ENCODE peak calls at places on chromosomes 13 and 19, in five cellular contexts. J is thyroid gland, E is ovary, G is esophagus squamous epithelium, W is K562. Y is an unnamed sample. For H3K4me1, the result is how much of the 10 kb centered on the place peaks cover.

GRCh38 chr13:40087021-40088002 is 431.9 kb downstream of the COG6 start:
- DNase-seq in G (no peak), E (no peak), W (no peak), J (peak), Y (no peak)

GRCh38 chr13:37870895-37871550 is 1.5 kb upstream of the TRPC4 start:
- DNase-seq in E (no peak), G (no peak), W (no peak), J (no peak), Y (no peak)

GRCh38 chr13:99124695-99125334 is 75.8 kb upstream of the UBAC2 start:
- DNase-seq in E (no peak), W (no peak), G (no peak), J (no peak), Y (no peak)

GRCh38 chr19:50728084-50728737 is 5.0 kb downstream of the CLEC11A start:
- DNase-seq in J (peak), W (peak), E (peak), G (no peak), Y (no peak)

GRCh38 chr19:3651684-3652083 is 25.1 kb upstream of the CACTIN start:
- DNase-seq in J (no peak), E (no peak), G (no peak), W (no peak), Y (no peak)

GRCh38 chr19:49409441-49410029 is 13.7 kb downstream of the PTH2 start:
- DNase-seq in E (no peak), W (no peak), J (no peak), G (no peak), Y (no peak)

GRCh38 chr13:79401259-79402071 is 4.6 kb downstream of the RBM26 start:
- DNase-seq in E (no peak), W (no peak), J (no peak), G (no peak), Y (no peak)

GRCh38 chr19:4676955-4677731 is 7.0 kb upstream of the MYDGF start:
- DNase-seq in W (peak), E (no peak), J (peak), G (no peak), Y (no peak)

DNA sequence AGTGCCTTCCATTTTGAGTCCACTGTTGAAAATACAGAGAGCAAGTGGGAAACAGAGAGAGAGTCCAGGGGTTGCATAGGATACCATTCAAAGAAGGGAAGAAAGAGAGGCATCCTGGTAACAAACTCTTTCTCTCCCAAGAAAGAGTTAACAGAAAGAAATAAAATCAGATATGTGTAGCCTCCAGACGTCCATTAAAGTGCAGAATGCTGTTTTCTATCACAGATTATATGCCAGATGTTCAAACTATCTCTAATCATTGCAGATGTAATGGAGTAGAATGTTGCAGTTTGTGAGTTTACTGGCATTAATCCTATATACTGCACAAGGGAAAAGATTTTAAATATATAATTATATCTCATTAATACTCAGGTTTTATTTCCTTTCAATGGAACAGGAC is 369.4 kb downstream of the ZNF536 start:
- DNase-seq in E (no peak), W (no peak), G (no peak), J (no peak), Y (no peak)
- H3K4me3 ChIP-seq in E (no peak), W (no peak), G (no peak), J (no peak), Y (no peak)

GRCh38 chr19:12064266-12065099 is at the start of gene ZNF844:
- DNase-seq in J (peak), W (peak), G (peak), E (peak), Y (no peak)
- TF ChIP-seq POLR2A in J (peak), W (peak), G (peak), E (peak), Y (peak)

GRCh38 chr19:1255186-1256161 is 7.1 kb downstream of the MIDN start:
- DNase-seq in E (no peak), J (no peak), W (no peak), G (no peak), Y (no peak)
- H3K4me1 ChIP-seq in E (under half), J (half or more), W (half or more), G (half or more), Y (half or more)

GRCh38 chr19:35249146-35249847 is 495 bp downstream of the LSR start:
- DNase-seq in G (no peak), J (no peak), E (peak), W (peak), Y (peak)
- H3K4me3 ChIP-seq in G (peak), J (peak), E (peak), W (peak), Y (peak)

GRCh38 chr13:97353927-97354326 is 80.0 kb upstream of the RAP2A start:
- DNase-seq in J (no peak), E (no peak), G (no peak), W (no peak), Y (no peak)

GRCh38 chr13:97354808-97355207 is 79.2 kb upstream of the RAP2A start:
- DNase-seq in E (no peak), J (no peak), W (no peak), G (no peak), Y (no peak)

GRCh38 chr13:97352815-97353214 is 81.2 kb upstream of the RAP2A start:
- DNase-seq in G (no peak), W (no peak), E (no peak), J (no peak), Y (no peak)

GRCh38 chr13:97359181-97360057 is 74.5 kb upstream of the RAP2A start:
- DNase-seq in E (no peak), J (peak), G (no peak), W (peak), Y (no peak)

GRCh38 chr13:97356592-97356991 is 77.4 kb upstream of the RAP2A start:
- DNase-seq in G (no peak), E (no peak), J (no peak), W (peak), Y (no peak)
- TF ChIP-seq POLR2A in G (no peak), E (no peak), J (no peak), W (no peak), Y (no peak)